ENCODE peak calls at places on chromosomes 6 and 20, in ten cellular contexts. L, H, F, N, V, S, P, U, Q and I are unnamed samples.

GRCh38 chr6:48092550-48093217 is 18.3 kb downstream of the PTCHD4 start:
- DNase-seq in L (no peak), H (no peak), Q (no peak), N (no peak), V (no peak), U (no peak), S (no peak), P (no peak), F (no peak), I (no peak)

GRCh38 chr6:22025468-22026159 is 271.2 kb downstream of the PRL start:
- DNase-seq in F (no peak), L (peak), Q (peak), U (peak), N (peak), H (peak), P (no peak), V (peak), S (no peak), I (peak)

GRCh38 chr6:106886922-106887797 is 87.4 kb downstream of the CD24 start:
- DNase-seq in Q (no peak), V (no peak), N (no peak), S (no peak), U (no peak), L (no peak), P (no peak), F (peak), H (no peak), I (no peak)

GRCh38 chr6:75374913-75375530 is 90.4 kb upstream of the TMEM30A start:
- DNase-seq in V (no peak), P (no peak), F (no peak), H (peak), L (no peak), S (no peak), U (no peak), N (no peak), Q (peak), I (no peak)

GRCh38 chr20:17725094-17725835 is 25.5 kb downstream of the BANF2 start:
- DNase-seq in S (peak), U (no peak), H (no peak), P (no peak), N (no peak), L (no peak), F (peak), Q (no peak), V (no peak), I (no peak)

GRCh38 chr20:588932-589672 is 21.0 kb downstream of the TCF15 start:
- DNase-seq in H (no peak), U (no peak), P (no peak), F (no peak), S (peak), Q (no peak), N (no peak), L (no peak), V (no peak), I (no peak)

GRCh38 chr6:11632231-11632630 is 94.7 kb downstream of the TMEM170B start:
- DNase-seq in F (no peak), U (no peak), N (no peak), L (no peak), P (no peak), V (no peak), Q (no peak), H (no peak), S (no peak), I (no peak)

GRCh38 chr6:46271728-46272127 is 100.9 kb upstream of the ENPP5 start:
- DNase-seq in N (no peak), Q (no peak), L (no peak), U (no peak), V (no peak), S (no peak), F (no peak), H (no peak), P (no peak), I (no peak)

GRCh38 chr6:113073611-113074191 is 726.6 kb downstream of the RFPL4B start:
- DNase-seq in Q (no peak), P (no peak), N (no peak), F (no peak), H (no peak), U (peak), V (no peak), L (peak), S (no peak), I (no peak)

GRCh38 chr20:15637971-15638754 is 935.1 kb downstream of the KIF16B start:
- DNase-seq in H (peak), L (no peak), F (no peak), U (no peak), P (no peak), Q (no peak), S (no peak), N (no peak), V (no peak), I (no peak)

GRCh38 chr6:53090576-53090975 is 25.4 kb downstream of the FBXO9 start:
- DNase-seq in Q (no peak), U (no peak), L (no peak), N (no peak), P (no peak), V (peak), S (no peak), F (no peak), H (no peak), I (no peak)

GRCh38 chr6:100381111-100381510 is 83.6 kb downstream of the SIM1 start:
- DNase-seq in S (no peak), H (no peak), V (no peak), P (no peak), L (peak), U (no peak), Q (no peak), N (no peak), F (no peak), I (no peak)

GRCh38 chr6:549901-550300 is 107.0 kb downstream of the HUS1B start:
- DNase-seq in F (no peak), P (no peak), S (no peak), L (peak), U (no peak), N (no peak), Q (no peak), V (no peak), H (no peak), I (no peak)

GRCh38 chr6:140441256-140441655 is 1066.8 kb upstream of the CITED2 start:
- DNase-seq in N (peak), L (peak), Q (peak), P (peak), U (no peak), V (peak), H (peak), F (peak), S (no peak), I (peak)

GRCh38 chr20:57243480-57244220 is 22.8 kb downstream of the BMP7 start:
- DNase-seq in H (no peak), V (no peak), Q (no peak), S (no peak), P (no peak), L (no peak), F (no peak), U (no peak), N (no peak), I (no peak)

GRCh38 chr6:369559-370431 is 21.8 kb upstream of the IRF4 start:
- DNase-seq in P (no peak), H (no peak), Q (no peak), S (no peak), V (no peak), L (no peak), F (no peak), N (no peak), U (no peak), I (no peak)

GRCh38 chr6:163427498-163428254 is 13.2 kb downstream of the QKI start:
- DNase-seq in P (no peak), F (peak), V (no peak), S (no peak), H (no peak), Q (no peak), U (peak), N (no peak), L (peak), I (no peak)

GRCh38 chr6:33694401-33694931 is 17.0 kb downstream of the UQCC2 start:
- DNase-seq in V (no peak), H (no peak), P (no peak), Q (no peak), U (no peak), N (no peak), L (peak), S (no peak), F (no peak), I (peak)

GRCh38 chr6:117440558-117441525 is 15.1 kb upstream of the ROS1 start:
- DNase-seq in U (peak), P (no peak), S (no peak), Q (no peak), V (no peak), H (no peak), L (peak), N (no peak), F (no peak), I (no peak)

GRCh38 chr6:305371-306206 is 13.3 kb downstream of the DUSP22 start:
- DNase-seq in N (no peak), S (no peak), P (no peak), V (no peak), L (no peak), U (no peak), Q (no peak), F (no peak), H (no peak), I (no peak)

GRCh38 chr20:61800359-61801064 is 265.2 kb downstream of the TAF4 start:
- DNase-seq in H (no peak), P (no peak), Q (no peak), L (no peak), F (no peak), N (no peak), S (no peak), U (no peak), V (no peak), I (no peak)

GRCh38 chr20:63831696-63832686 is 927 bp upstream of the ZBTB46 start:
- DNase-seq in U (no peak), H (peak), N (peak), P (peak), F (peak), Q (peak), L (peak), S (peak), V (no peak), I (peak)

GRCh38 chr6:170127151-170127550 is 163.7 kb downstream of the DLL1 start:
- DNase-seq in S (peak), H (no peak), P (no peak), V (peak), U (no peak), Q (no peak), F (no peak), L (no peak), N (no peak), I (no peak)

GRCh38 chr6:25637946-25638345 is 14.1 kb upstream of the SCGN start:
- DNase-seq in H (peak), U (no peak), L (no peak), Q (no peak), P (no peak), S (no peak), F (peak), V (no peak), N (no peak), I (no peak)

GRCh38 chr6:118319890-118320289 is 228.2 kb upstream of the PLN start:
- DNase-seq in P (no peak), F (no peak), H (peak), U (no peak), N (no peak), L (no peak), Q (no peak), S (no peak), V (no peak), I (no peak)

GRCh38 chr6:364609-365540 is 26.7 kb upstream of the IRF4 start:
- DNase-seq in V (no peak), U (no peak), Q (peak), P (no peak), F (no peak), S (no peak), N (no peak), L (no peak), H (no peak), I (no peak)

GRCh38 chr6:105321207-105321606 is 81.7 kb downstream of the PREP start:
- DNase-seq in N (no peak), P (no peak), F (no peak), S (no peak), V (no peak), Q (no peak), H (no peak), U (no peak), L (no peak), I (no peak)

GRCh38 chr6:7640607-7641577 is 50.9 kb downstream of the SNRNP48 start:
- DNase-seq in P (no peak), Q (no peak), S (no peak), F (peak), H (no peak), U (peak), N (no peak), V (no peak), L (peak), I (no peak)

GRCh38 chr6:73285674-73286283 is 22.8 kb upstream of the KHDC1 start:
- DNase-seq in H (no peak), F (peak), P (no peak), V (no peak), Q (no peak), U (no peak), S (no peak), N (peak), L (peak), I (no peak)
- TF ChIP-seq CTCF in H (no peak), F (peak), P (peak), V (peak), Q (peak), U (peak), S (peak), N (no peak), L (peak), I (peak)

GRCh38 chr6:142074516-142074915 is 58.2 kb upstream of the GJE1 start:
- DNase-seq in H (no peak), F (no peak), P (no peak), L (no peak), Q (no peak), N (no peak), V (no peak), U (no peak), S (no peak), I (no peak)

GRCh38 chr6:142075516-142076101 is 57.1 kb upstream of the GJE1 start:
- DNase-seq in P (no peak), U (no peak), Q (no peak), V (no peak), N (no peak), S (no peak), F (no peak), H (no peak), L (no peak), I (no peak)

GRCh38 chr6:142071981-142072380 is 60.7 kb upstream of the GJE1 start:
- DNase-seq in Q (no peak), V (no peak), P (no peak), F (peak), N (no peak), U (no peak), L (no peak), H (peak), S (no peak), I (no peak)
- TF ChIP-seq CTCF in Q (no peak), V (no peak), P (no peak), F (peak), N (no peak), U (peak), L (peak), H (no peak), S (no peak), I (no peak)

DNA sequence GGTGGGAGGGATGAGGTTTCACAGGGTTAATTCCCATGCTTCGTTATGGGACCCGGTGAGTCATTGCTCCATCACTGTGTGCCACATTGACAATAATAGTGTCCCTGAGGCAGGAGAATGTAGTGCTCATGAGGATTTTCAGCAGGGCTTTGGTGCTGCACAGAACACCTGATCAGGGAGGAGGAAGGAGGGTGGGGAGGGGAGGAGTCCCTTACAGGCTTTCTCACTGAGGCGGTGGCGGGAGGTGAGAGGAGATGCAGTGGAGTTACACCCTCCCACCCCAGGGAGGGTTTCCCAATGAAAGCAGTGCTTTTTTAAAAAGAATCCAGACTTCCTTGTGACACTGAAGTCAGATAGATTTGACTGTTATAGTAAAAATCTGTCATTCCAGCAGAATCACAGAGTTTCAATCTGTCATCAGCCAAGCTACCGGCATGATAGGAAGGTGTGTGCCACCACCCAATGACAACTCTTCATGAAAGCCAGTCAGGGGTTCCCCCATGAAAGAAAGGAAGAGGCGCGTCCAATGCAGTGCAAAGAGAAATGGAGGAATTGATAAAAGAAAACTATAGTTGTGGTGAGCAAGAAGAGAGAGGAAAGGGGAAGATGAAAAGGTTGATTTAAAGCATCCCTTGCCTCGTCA is 144.8 kb downstream of the TBC1D7 start:
- DNase-seq in Q (no peak), U (no peak), L (no peak), H (no peak), P (no peak), S (no peak), N (no peak), F (no peak), V (no peak), I (no peak)
- TF ChIP-seq CTCF in Q (no peak), U (no peak), L (no peak), H (no peak), P (no peak), S (no peak), N (no peak), F (no peak), V (no peak), I (no peak)

DNA sequence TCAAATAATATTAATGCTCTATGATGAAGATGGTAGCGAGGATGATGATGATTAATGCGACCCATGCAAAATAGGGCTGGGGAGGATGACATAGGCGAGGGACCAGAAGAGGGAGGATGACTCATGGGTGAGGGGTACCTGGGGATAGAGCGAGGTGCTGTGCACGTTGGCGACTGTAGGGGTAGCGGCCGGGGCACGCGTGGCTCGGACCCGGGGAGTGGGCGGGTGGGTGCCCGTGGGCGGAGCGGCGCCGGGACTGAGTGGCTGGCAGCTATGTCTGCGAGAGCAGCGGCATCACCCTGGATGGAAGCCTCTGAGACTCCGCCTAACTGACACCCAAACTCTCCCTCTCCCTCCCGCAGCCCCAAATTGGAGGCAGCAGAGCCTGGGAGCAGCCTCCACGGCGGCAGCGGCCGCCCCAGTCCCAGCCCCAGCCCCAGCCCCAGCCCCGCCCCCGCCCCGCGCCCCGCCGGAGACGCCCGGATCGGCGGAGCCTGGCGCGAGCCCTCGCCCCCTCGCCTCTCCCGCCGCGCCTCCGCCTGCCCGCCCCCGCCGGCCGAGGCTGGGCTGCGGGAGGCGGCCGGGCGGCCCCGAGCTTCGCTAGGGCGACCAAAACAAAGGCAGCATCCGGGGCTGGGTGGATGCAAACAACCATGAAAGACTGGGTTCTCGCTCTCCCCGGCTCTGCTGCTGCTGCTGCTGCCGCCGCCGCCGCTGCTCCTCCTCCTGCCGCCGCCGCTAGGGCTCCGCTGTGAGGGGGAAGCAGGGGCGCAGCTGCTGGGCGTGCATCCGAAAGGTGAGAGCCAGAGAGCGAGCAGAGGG is at the start of gene RIMS1:
- DNase-seq in U (no peak), F (no peak), S (peak), N (peak), H (peak), P (no peak), L (peak), V (no peak), Q (peak), I (no peak)
- TF ChIP-seq CTCF in U (peak), F (peak), S (peak), N (no peak), H (no peak), P (peak), L (peak), V (no peak), Q (peak), I (no peak)

DNA sequence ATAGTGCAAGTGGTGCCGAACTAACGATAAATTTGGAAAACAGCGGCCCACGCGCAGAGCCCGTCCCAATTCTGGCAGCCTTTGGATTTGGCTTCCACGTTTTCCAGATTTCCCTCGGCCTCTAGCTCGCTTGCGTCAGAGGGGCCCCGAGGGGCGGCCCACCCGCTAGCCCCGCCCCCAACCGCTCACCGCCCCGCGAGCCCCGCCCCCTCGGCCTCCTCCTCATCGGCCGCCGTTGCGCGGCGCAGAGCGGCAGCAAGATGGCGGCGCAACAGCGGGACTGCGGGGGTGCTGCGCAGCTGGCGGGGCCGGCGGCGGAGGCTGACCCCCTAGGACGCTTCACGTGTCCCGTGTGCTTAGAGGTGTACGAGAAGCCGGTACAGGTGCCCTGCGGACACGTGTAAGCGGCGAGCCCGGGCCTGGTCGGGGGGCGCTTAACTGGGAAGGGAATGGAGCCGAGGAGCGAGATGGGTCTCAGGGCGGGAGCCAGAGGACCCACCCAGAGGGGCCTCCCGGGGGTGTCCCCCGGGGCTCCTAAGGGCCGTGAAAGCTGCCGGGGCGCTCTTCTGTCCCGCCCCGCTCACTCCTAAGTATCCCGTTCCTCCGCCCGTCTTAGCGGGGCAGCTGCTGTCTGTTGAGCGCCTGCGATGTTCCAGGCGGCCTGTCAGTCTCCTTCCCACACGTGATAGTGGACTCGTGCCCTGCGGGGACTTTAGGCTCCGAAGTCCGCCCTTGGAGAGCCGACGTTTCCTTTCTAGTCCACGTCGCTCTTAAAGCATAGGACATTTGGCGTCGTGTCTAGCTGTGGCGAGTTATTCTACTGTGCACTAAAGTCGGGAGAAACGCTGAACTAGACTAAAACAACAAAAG is at the start of gene RNF114:
- DNase-seq in L (peak), H (peak), U (no peak), V (peak), P (peak), F (peak), Q (peak), N (peak), S (peak), I (peak)
- TF ChIP-seq CTCF in L (no peak), H (no peak), U (no peak), V (no peak), P (no peak), F (peak), Q (no peak), N (no peak), S (no peak), I (no peak)

GRCh38 chr6:17504005-17504404 is 96.1 kb upstream of the FAM8A1 start:
- DNase-seq in N (no peak), S (no peak), Q (no peak), F (no peak), L (no peak), U (no peak), P (no peak), V (no peak), H (no peak), I (no peak)

GRCh38 chr6:17505767-17506280 is 94.3 kb upstream of the FAM8A1 start:
- DNase-seq in P (no peak), H (no peak), Q (no peak), N (no peak), L (peak), V (no peak), U (no peak), S (no peak), F (no peak), I (no peak)

GRCh38 chr6:17506531-17506930 is 93.6 kb upstream of the FAM8A1 start:
- DNase-seq in P (no peak), Q (no peak), V (no peak), S (no peak), U (no peak), F (no peak), H (no peak), N (no peak), L (no peak), I (no peak)

GRCh38 chr6:17506962-17507361 is 93.1 kb upstream of the FAM8A1 start:
- DNase-seq in P (no peak), V (no peak), H (no peak), N (no peak), F (no peak), S (no peak), L (no peak), Q (no peak), U (no peak), I (no peak)

DNA sequence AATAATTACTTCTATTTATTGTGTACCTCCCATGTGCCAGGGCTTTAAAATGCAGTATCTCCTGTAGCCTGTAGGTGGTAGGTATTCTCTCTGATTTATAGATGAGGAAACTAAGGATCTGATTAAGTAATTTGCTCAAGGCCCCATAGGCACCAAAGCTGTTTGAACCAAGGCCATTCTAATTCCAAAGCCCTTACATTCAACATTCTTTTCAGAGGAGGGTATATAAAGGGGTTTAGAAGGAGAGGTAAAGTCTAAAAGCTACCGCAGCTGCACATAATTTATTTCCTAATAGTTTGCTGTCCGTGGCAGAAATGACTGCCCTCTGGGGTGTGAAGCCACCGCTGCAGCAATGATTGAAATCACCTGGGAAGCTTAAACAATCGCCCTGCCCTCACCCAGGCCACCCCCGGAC is 95.0 kb upstream of the FAM8A1 start:
- DNase-seq in S (no peak), U (no peak), P (no peak), H (no peak), Q (no peak), N (no peak), V (no peak), F (peak), L (peak), I (no peak)
- TF ChIP-seq CTCF in S (peak), U (peak), P (peak), H (no peak), Q (peak), N (peak), V (no peak), F (no peak), L (peak), I (no peak)